ENCODE peak calls at places on chromosomes 7 and 10, in five cellular contexts. H, Q, P, T and E are unnamed samples.

GRCh38 chr7:68699090-68699711 is 899.1 kb upstream of the AUTS2 start:
- DNase-seq in H (no peak), Q (no peak), P (no peak), T (no peak), E (no peak)

GRCh38 chr7:76386691-76387260 is 22.7 kb downstream of the SSC4D start:
- DNase-seq in H (no peak), Q (no peak), P (no peak), T (no peak), E (no peak)

GRCh38 chr7:46512901-46513431 is 591.9 kb upstream of the IGFBP3 start:
- DNase-seq in H (no peak), Q (no peak), P (peak; percentile 20), T (no peak), E (no peak)

GRCh38 chr10:127415116-127415515 is 134.0 kb upstream of the NPS start:
- DNase-seq in H (no peak), Q (no peak), P (no peak), T (no peak), E (no peak)

GRCh38 chr7:18390523-18390907 is 105.0 kb upstream of the HDAC9 start:
- DNase-seq in H (no peak), Q (no peak), P (no peak), T (no peak), E (no peak)

GRCh38 chr10:110918633-110919348 is at the start of gene BBIP1:
- DNase-seq in H (peak; percentile 98), Q (peak; percentile 93), P (peak; percentile 100), T (peak; percentile 98), E (peak; percentile 100)

GRCh38 chr7:22627136-22627535 is 99.9 kb upstream of the IL6 start:
- DNase-seq in H (no peak), Q (no peak), P (no peak), T (no peak), E (no peak)

GRCh38 chr10:28089467-28089866 is 90.6 kb upstream of the ODAD2 start:
- DNase-seq in H (no peak), Q (no peak), P (peak; percentile 55), T (no peak), E (no peak)

GRCh38 chr7:84981038-84981601 is 205.7 kb downstream of the SEMA3D start:
- DNase-seq in H (no peak), Q (no peak), P (no peak), T (no peak), E (no peak)

GRCh38 chr10:42769173-42769572 is 13.4 kb upstream of the BMS1 start:
- DNase-seq in H (no peak), Q (no peak), P (no peak), T (no peak), E (no peak)

GRCh38 chr7:13827716-13828115 is 161.8 kb downstream of the ETV1 start:
- DNase-seq in H (no peak), Q (no peak), P (no peak), T (no peak), E (no peak)

GRCh38 chr7:134594877-134595276 is 46.0 kb downstream of the AKR1B15 start:
- DNase-seq in H (no peak), Q (no peak), P (no peak), T (no peak), E (no peak)

GRCh38 chr10:93993782-93994668 is at the start of gene PLCE1:
- DNase-seq in H (peak; percentile 85), Q (peak; percentile 73), P (no peak), T (peak; percentile 46), E (no peak)

GRCh38 chr10:125060486-125060850 is 99.9 kb downstream of the CTBP2 start:
- DNase-seq in H (no peak), Q (no peak), P (no peak), T (no peak), E (no peak)

GRCh38 chr7:112550468-112551060 is 69.8 kb downstream of the LSMEM1 start:
- DNase-seq in H (no peak), Q (peak; percentile 66), P (peak; percentile 64), T (peak; percentile 62), E (peak; percentile 64)

GRCh38 chr10:88499569-88500470 is 83.3 kb downstream of the RNLS start:
- DNase-seq in H (no peak), Q (no peak), P (no peak), T (no peak), E (no peak)

GRCh38 chr10:110460111-110460809 is 37.4 kb upstream of the DUSP5 start:
- DNase-seq in H (peak; percentile 88), Q (no peak), P (no peak), T (peak; percentile 51), E (peak; percentile 54)

GRCh38 chr7:101838837-101839483 is 21.5 kb downstream of the CUX1 start:
- DNase-seq in H (no peak), Q (no peak), P (no peak), T (no peak), E (no peak)

GRCh38 chr10:11609492-11610093 is 1.9 kb downstream of the USP6NL start:
- DNase-seq in H (no peak), Q (no peak), P (no peak), T (no peak), E (no peak)

GRCh38 chr7:70711441-70711840 is 420.5 kb upstream of the GALNT17 start:
- DNase-seq in H (no peak), Q (no peak), P (no peak), T (no peak), E (no peak)

GRCh38 chr7:155882596-155882995 is 70.3 kb upstream of the SHH start:
- DNase-seq in H (peak; percentile 21), Q (no peak), P (no peak), T (no peak), E (no peak)

GRCh38 chr10:118116555-118117311 is 70.0 kb upstream of the RAB11FIP2 start:
- DNase-seq in H (no peak), Q (no peak), P (no peak), T (no peak), E (no peak)